ENCODE peak calls at places on chromosomes 11 and 22, in four cellular contexts. One of them, this sample, is unnamed.

GRCh38 chr11:21794306-21794705 is 398.6 kb upstream of the ANO5 start:
- DNase-seq in right cardiac atrium: no peak
- DNase-seq in iPS DF 6.9: no peak
- DNase-seq in osteoblast: no peak
- DNase-seq in this sample: no peak

GRCh38 chr22:24077416-24077815 is 66.3 kb downstream of the CABIN1 start:
- DNase-seq in osteoblast: no peak
- DNase-seq in right cardiac atrium: no peak
- DNase-seq in iPS DF 6.9: no peak
- DNase-seq in this sample: no peak

GRCh38 chr22:29269731-29270474 is 1.8 kb downstream of the EWSR1 start:
- DNase-seq in osteoblast: no peak
- DNase-seq in right cardiac atrium: peak; percentile 41
- DNase-seq in iPS DF 6.9: no peak
- DNase-seq in this sample: peak; percentile 15

GRCh38 chr11:124394408-124394807 is 4.4 kb downstream of the OR8B3 start:
- DNase-seq in right cardiac atrium: no peak
- DNase-seq in iPS DF 6.9: no peak
- DNase-seq in osteoblast: peak; percentile 64
- DNase-seq in this sample: no peak

GRCh38 chr22:45692549-45692948 is 20.9 kb downstream of the ATXN10 start:
- DNase-seq in osteoblast: peak; percentile 81
- DNase-seq in iPS DF 6.9: no peak
- DNase-seq in right cardiac atrium: no peak
- DNase-seq in this sample: no peak

GRCh38 chr11:129383060-129383459 is 7.4 kb downstream of the BARX2 start:
- DNase-seq in right cardiac atrium: no peak
- DNase-seq in osteoblast: no peak
- DNase-seq in iPS DF 6.9: no peak
- DNase-seq in this sample: no peak

GRCh38 chr11:105639527-105639926 is 29.7 kb downstream of the GRIA4 start:
- DNase-seq in iPS DF 6.9: no peak
- DNase-seq in right cardiac atrium: no peak
- DNase-seq in osteoblast: no peak
- DNase-seq in this sample: no peak

GRCh38 chr22:40334899-40335298 is 11.4 kb upstream of the ADSL start:
- DNase-seq in iPS DF 6.9: no peak
- DNase-seq in osteoblast: no peak
- DNase-seq in right cardiac atrium: no peak
- DNase-seq in this sample: peak; percentile 67

GRCh38 chr11:72111803-72112540 is 523 bp downstream of the ANAPC15 start:
- DNase-seq in right cardiac atrium: peak; percentile 95
- DNase-seq in iPS DF 6.9: peak; percentile 97
- DNase-seq in osteoblast: peak; percentile 94
- DNase-seq in this sample: peak; percentile 99

GRCh38 chr22:49960967-49961600 is 512 bp downstream of the PIM3 start:
- DNase-seq in right cardiac atrium: peak; percentile 81
- DNase-seq in iPS DF 6.9: no peak
- DNase-seq in osteoblast: peak; percentile 93
- DNase-seq in this sample: no peak

GRCh38 chr11:132335311-132335710 is 964.9 kb downstream of the NTM start:
- DNase-seq in osteoblast: no peak
- DNase-seq in right cardiac atrium: no peak
- DNase-seq in iPS DF 6.9: no peak
- DNase-seq in this sample: no peak